ENCODE peak calls at places on chromosome 1, in nine cellular contexts. One of them, this sample, is unnamed.

GRCh38 chr1:206685749-206686485 is 1.2 kb downstream of the MAPKAPK2 start:
- DNase-seq in dorsolateral prefrontal cortex: no peak
- DNase-seq in A549: peak
- DNase-seq in tibial artery: peak
- DNase-seq in heart right ventricle: peak
- DNase-seq in IMR-90: peak
- DNase-seq in testis: peak
- DNase-seq in fibroblast of lung: peak
- DNase-seq in MM.1S: peak
- DNase-seq in this sample: peak

GRCh38 chr1:78722521-78722920 is 72.9 kb downstream of the IFI44 start:
- DNase-seq in dorsolateral prefrontal cortex: no peak
- DNase-seq in A549: no peak
- DNase-seq in tibial artery: no peak
- DNase-seq in heart right ventricle: no peak
- DNase-seq in IMR-90: no peak
- DNase-seq in testis: no peak
- DNase-seq in fibroblast of lung: peak
- DNase-seq in MM.1S: no peak
- DNase-seq in this sample: no peak

GRCh38 chr1:3903141-3904005 is 3.3 kb upstream of the C1orf174 start:
- DNase-seq in dorsolateral prefrontal cortex: no peak
- DNase-seq in A549: no peak
- DNase-seq in tibial artery: peak
- DNase-seq in heart right ventricle: no peak
- DNase-seq in IMR-90: no peak
- DNase-seq in testis: no peak
- DNase-seq in fibroblast of lung: no peak
- DNase-seq in MM.1S: no peak
- DNase-seq in this sample: no peak

GRCh38 chr1:109181085-109181806 is 32.5 kb upstream of the SARS1 start:
- DNase-seq in dorsolateral prefrontal cortex: no peak
- DNase-seq in A549: peak
- DNase-seq in tibial artery: no peak
- DNase-seq in heart right ventricle: no peak
- DNase-seq in IMR-90: peak
- DNase-seq in testis: no peak
- DNase-seq in fibroblast of lung: peak
- DNase-seq in MM.1S: no peak
- DNase-seq in this sample: no peak

GRCh38 chr1:78492376-78492950 is 1.7 kb downstream of the PTGFR start:
- DNase-seq in dorsolateral prefrontal cortex: no peak
- DNase-seq in A549: no peak
- DNase-seq in tibial artery: peak
- DNase-seq in heart right ventricle: no peak
- DNase-seq in IMR-90: no peak
- DNase-seq in testis: no peak
- DNase-seq in fibroblast of lung: no peak
- DNase-seq in MM.1S: no peak
- DNase-seq in this sample: peak

GRCh38 chr1:203381151-203381751 is 30.3 kb upstream of the FMOD start:
- DNase-seq in dorsolateral prefrontal cortex: no peak
- DNase-seq in A549: no peak
- DNase-seq in tibial artery: no peak
- DNase-seq in heart right ventricle: no peak
- DNase-seq in IMR-90: no peak
- DNase-seq in testis: no peak
- DNase-seq in fibroblast of lung: no peak
- DNase-seq in MM.1S: peak
- DNase-seq in this sample: no peak

GRCh38 chr1:111481387-111482221 is 7.8 kb downstream of the C1orf162 start:
- DNase-seq in dorsolateral prefrontal cortex: peak
- DNase-seq in A549: peak
- DNase-seq in tibial artery: peak
- DNase-seq in heart right ventricle: peak
- DNase-seq in IMR-90: peak
- DNase-seq in testis: peak
- DNase-seq in fibroblast of lung: peak
- DNase-seq in MM.1S: peak
- DNase-seq in this sample: peak

GRCh38 chr1:110513511-110513910 is 5.5 kb downstream of the KCNA10 start:
- DNase-seq in dorsolateral prefrontal cortex: no peak
- DNase-seq in A549: no peak
- DNase-seq in tibial artery: no peak
- DNase-seq in heart right ventricle: no peak
- DNase-seq in IMR-90: no peak
- DNase-seq in testis: no peak
- DNase-seq in fibroblast of lung: peak
- DNase-seq in MM.1S: no peak
- DNase-seq in this sample: no peak

GRCh38 chr1:18957136-18957521 is 653 bp upstream of the IFFO2 start:
- DNase-seq in dorsolateral prefrontal cortex: no peak
- DNase-seq in A549: no peak
- DNase-seq in tibial artery: peak
- DNase-seq in heart right ventricle: no peak
- DNase-seq in IMR-90: no peak
- DNase-seq in testis: peak
- DNase-seq in fibroblast of lung: no peak
- DNase-seq in MM.1S: no peak
- DNase-seq in this sample: no peak

GRCh38 chr1:21326861-21327344 is 36.6 kb upstream of the ECE1 start:
- DNase-seq in dorsolateral prefrontal cortex: no peak
- DNase-seq in A549: no peak
- DNase-seq in tibial artery: peak
- DNase-seq in heart right ventricle: peak
- DNase-seq in IMR-90: no peak
- DNase-seq in testis: no peak
- DNase-seq in fibroblast of lung: no peak
- DNase-seq in MM.1S: no peak
- DNase-seq in this sample: no peak
- H3K27ac ChIP-seq in dorsolateral prefrontal cortex: peak
- H3K27ac ChIP-seq in A549: peak
- H3K27ac ChIP-seq in tibial artery: peak
- H3K27ac ChIP-seq in heart right ventricle: peak
- H3K27ac ChIP-seq in IMR-90: peak
- H3K27ac ChIP-seq in testis: peak
- H3K27ac ChIP-seq in fibroblast of lung: peak
- H3K27ac ChIP-seq in MM.1S: no peak
- H3K27ac ChIP-seq in this sample: no peak

GRCh38 chr1:13546791-13547190 is 33.0 kb upstream of the LRRC38 start:
- DNase-seq in dorsolateral prefrontal cortex: no peak
- DNase-seq in A549: no peak
- DNase-seq in tibial artery: no peak
- DNase-seq in heart right ventricle: no peak
- DNase-seq in IMR-90: no peak
- DNase-seq in testis: no peak
- DNase-seq in fibroblast of lung: no peak
- DNase-seq in MM.1S: no peak
- DNase-seq in this sample: no peak

GRCh38 chr1:13543451-13543911 is 29.7 kb upstream of the LRRC38 start:
- DNase-seq in dorsolateral prefrontal cortex: no peak
- DNase-seq in A549: no peak
- DNase-seq in tibial artery: no peak
- DNase-seq in heart right ventricle: peak
- DNase-seq in IMR-90: no peak
- DNase-seq in testis: no peak
- DNase-seq in fibroblast of lung: no peak
- DNase-seq in MM.1S: no peak
- DNase-seq in this sample: no peak

GRCh38 chr1:13541435-13542215 is 27.8 kb upstream of the LRRC38 start:
- DNase-seq in dorsolateral prefrontal cortex: no peak
- DNase-seq in A549: no peak
- DNase-seq in tibial artery: no peak
- DNase-seq in heart right ventricle: no peak
- DNase-seq in IMR-90: no peak
- DNase-seq in testis: no peak
- DNase-seq in fibroblast of lung: no peak
- DNase-seq in MM.1S: peak
- DNase-seq in this sample: no peak

GRCh38 chr1:13540871-13541270 is 27.1 kb upstream of the LRRC38 start:
- DNase-seq in dorsolateral prefrontal cortex: no peak
- DNase-seq in A549: no peak
- DNase-seq in tibial artery: no peak
- DNase-seq in heart right ventricle: peak
- DNase-seq in IMR-90: no peak
- DNase-seq in testis: no peak
- DNase-seq in fibroblast of lung: no peak
- DNase-seq in MM.1S: no peak
- DNase-seq in this sample: no peak

DNA sequence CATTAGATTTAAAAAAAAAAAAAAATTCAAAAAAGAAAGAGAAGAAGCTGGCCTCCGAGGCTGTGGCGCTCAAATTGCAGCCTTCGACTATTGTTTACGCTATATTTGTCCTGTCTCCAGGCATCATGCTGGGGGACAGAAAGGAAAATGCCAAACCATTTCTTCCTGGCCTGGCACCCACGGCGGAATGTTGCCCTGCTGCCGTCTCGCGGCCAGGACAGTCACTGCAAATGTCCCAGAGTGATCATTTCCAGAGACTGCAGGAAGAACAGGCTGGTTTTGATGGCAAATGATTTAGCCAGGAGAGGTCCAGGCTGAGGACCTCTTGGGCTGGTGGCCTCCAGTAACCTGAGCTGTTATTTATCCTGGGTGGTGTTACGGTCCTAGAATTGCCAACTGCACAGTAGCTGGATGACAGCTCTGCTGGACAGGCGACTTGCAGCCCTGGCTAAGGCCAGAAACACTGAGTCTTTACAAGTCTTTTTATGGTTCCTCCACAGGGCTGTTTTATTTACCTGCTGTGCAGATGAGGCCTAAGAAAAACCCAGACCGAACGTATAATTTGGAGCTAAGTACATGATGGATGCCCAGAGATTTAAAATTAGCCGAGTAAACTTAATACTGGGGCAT is 30.2 kb upstream of the LRRC38 start:
- DNase-seq in dorsolateral prefrontal cortex: peak
- DNase-seq in A549: peak
- DNase-seq in tibial artery: no peak
- DNase-seq in heart right ventricle: peak
- DNase-seq in IMR-90: no peak
- DNase-seq in testis: peak
- DNase-seq in fibroblast of lung: peak
- DNase-seq in MM.1S: no peak
- DNase-seq in this sample: peak
- TF ChIP-seq CTCF in dorsolateral prefrontal cortex: peak
- TF ChIP-seq CTCF in A549: no peak
- TF ChIP-seq CTCF in tibial artery: peak
- TF ChIP-seq CTCF in heart right ventricle: peak
- TF ChIP-seq CTCF in IMR-90: no peak
- TF ChIP-seq CTCF in testis: no peak
- TF ChIP-seq CTCF in fibroblast of lung: no peak
- TF ChIP-seq CTCF in MM.1S: no peak
- TF ChIP-seq CTCF in this sample: peak

GRCh38 chr1:161216945-161217712 is 2.0 kb downstream of the FCER1G start:
- DNase-seq in dorsolateral prefrontal cortex: no peak
- DNase-seq in A549: no peak
- DNase-seq in tibial artery: no peak
- DNase-seq in heart right ventricle: no peak
- DNase-seq in IMR-90: peak
- DNase-seq in testis: no peak
- DNase-seq in fibroblast of lung: peak
- DNase-seq in MM.1S: peak
- DNase-seq in this sample: no peak

GRCh38 chr1:161218301-161219077 is 3.4 kb downstream of the FCER1G start:
- DNase-seq in dorsolateral prefrontal cortex: no peak
- DNase-seq in A549: no peak
- DNase-seq in tibial artery: no peak
- DNase-seq in heart right ventricle: no peak
- DNase-seq in IMR-90: no peak
- DNase-seq in testis: no peak
- DNase-seq in fibroblast of lung: no peak
- DNase-seq in MM.1S: no peak
- DNase-seq in this sample: no peak

GRCh38 chr1:161215079-161215478 is at the start of gene FCER1G:
- DNase-seq in dorsolateral prefrontal cortex: no peak
- DNase-seq in A549: no peak
- DNase-seq in tibial artery: peak
- DNase-seq in heart right ventricle: peak
- DNase-seq in IMR-90: no peak
- DNase-seq in testis: no peak
- DNase-seq in fibroblast of lung: no peak
- DNase-seq in MM.1S: no peak
- DNase-seq in this sample: no peak

GRCh38 chr1:161217831-161218230 is 2.7 kb downstream of the FCER1G start:
- DNase-seq in dorsolateral prefrontal cortex: no peak
- DNase-seq in A549: no peak
- DNase-seq in tibial artery: no peak
- DNase-seq in heart right ventricle: no peak
- DNase-seq in IMR-90: no peak
- DNase-seq in testis: no peak
- DNase-seq in fibroblast of lung: no peak
- DNase-seq in MM.1S: no peak
- DNase-seq in this sample: no peak

GRCh38 chr1:161214374-161214773 is 721 bp upstream of the FCER1G start:
- DNase-seq in dorsolateral prefrontal cortex: no peak
- DNase-seq in A549: no peak
- DNase-seq in tibial artery: no peak
- DNase-seq in heart right ventricle: no peak
- DNase-seq in IMR-90: no peak
- DNase-seq in testis: no peak
- DNase-seq in fibroblast of lung: no peak
- DNase-seq in MM.1S: no peak
- DNase-seq in this sample: no peak
- H3K27ac ChIP-seq in dorsolateral prefrontal cortex: no peak
- H3K27ac ChIP-seq in A549: no peak
- H3K27ac ChIP-seq in tibial artery: no peak
- H3K27ac ChIP-seq in heart right ventricle: no peak
- H3K27ac ChIP-seq in IMR-90: no peak
- H3K27ac ChIP-seq in testis: no peak
- H3K27ac ChIP-seq in fibroblast of lung: no peak
- H3K27ac ChIP-seq in MM.1S: no peak
- H3K27ac ChIP-seq in this sample: no peak

GRCh38 chr1:115166531-115167091 is 77.3 kb upstream of the TSPAN2 start:
- DNase-seq in dorsolateral prefrontal cortex: no peak
- DNase-seq in A549: peak
- DNase-seq in tibial artery: no peak
- DNase-seq in heart right ventricle: no peak
- DNase-seq in IMR-90: peak
- DNase-seq in testis: no peak
- DNase-seq in fibroblast of lung: peak
- DNase-seq in MM.1S: no peak
- DNase-seq in this sample: peak
- TF ChIP-seq CTCF in dorsolateral prefrontal cortex: no peak
- TF ChIP-seq CTCF in A549: no peak
- TF ChIP-seq CTCF in tibial artery: no peak
- TF ChIP-seq CTCF in heart right ventricle: no peak
- TF ChIP-seq CTCF in IMR-90: peak
- TF ChIP-seq CTCF in testis: no peak
- TF ChIP-seq CTCF in fibroblast of lung: no peak
- TF ChIP-seq CTCF in MM.1S: no peak
- TF ChIP-seq CTCF in this sample: no peak

DNA sequence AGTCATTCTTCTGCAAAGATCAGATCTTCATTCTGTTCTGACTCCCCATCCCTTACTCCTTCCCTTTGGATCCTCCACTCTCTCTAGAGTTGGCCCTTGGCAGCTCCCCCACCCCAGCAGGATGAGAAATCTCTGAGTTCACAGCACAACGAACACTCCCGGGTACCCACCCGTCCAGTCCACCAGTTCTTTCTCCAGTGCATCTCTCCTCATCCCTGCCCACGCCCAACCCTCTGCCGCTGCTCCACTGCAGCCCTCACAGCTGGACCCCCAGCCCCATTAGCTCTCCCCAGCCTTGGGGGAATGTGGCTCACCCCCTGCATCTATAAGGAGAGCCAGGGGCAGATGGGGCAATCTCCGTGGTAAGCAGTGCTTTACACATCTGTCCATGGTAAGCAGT is 125.7 kb downstream of the MATN1 start:
- DNase-seq in dorsolateral prefrontal cortex: no peak
- DNase-seq in A549: no peak
- DNase-seq in tibial artery: peak
- DNase-seq in heart right ventricle: no peak
- DNase-seq in IMR-90: no peak
- DNase-seq in testis: no peak
- DNase-seq in fibroblast of lung: no peak
- DNase-seq in MM.1S: no peak
- DNase-seq in this sample: no peak
- H3K27ac ChIP-seq in dorsolateral prefrontal cortex: no peak
- H3K27ac ChIP-seq in A549: no peak
- H3K27ac ChIP-seq in tibial artery: no peak
- H3K27ac ChIP-seq in heart right ventricle: no peak
- H3K27ac ChIP-seq in IMR-90: no peak
- H3K27ac ChIP-seq in testis: no peak
- H3K27ac ChIP-seq in fibroblast of lung: no peak
- H3K27ac ChIP-seq in MM.1S: no peak
- H3K27ac ChIP-seq in this sample: no peak